ENCODE peak calls at places on chromosomes 16 and 17, in eight cellular contexts. One of them, this sample, is unnamed.

GRCh38 chr17:80984749-80985148 is 6.9 kb upstream of the CHMP6 start:
- DNase-seq in A549: no peak
- DNase-seq in GM12878: no peak
- DNase-seq in HCT116: peak
- DNase-seq in H1: no peak
- DNase-seq in HepG2: peak
- DNase-seq in SK-N-SH: no peak
- DNase-seq in K562: no peak
- DNase-seq in this sample: peak

GRCh38 chr16:3348547-3349167 is 7.0 kb upstream of the OR2C1 start:
- DNase-seq in K562: peak
- DNase-seq in HCT116: no peak
- DNase-seq in H1: no peak
- DNase-seq in A549: no peak
- DNase-seq in GM12878: peak
- DNase-seq in HepG2: no peak
- DNase-seq in SK-N-SH: no peak
- DNase-seq in this sample: no peak

GRCh38 chr17:75979705-75980187 is 706 bp downstream of the TEN1 start:
- DNase-seq in HepG2: no peak
- DNase-seq in GM12878: no peak
- DNase-seq in K562: no peak
- DNase-seq in A549: no peak
- DNase-seq in SK-N-SH: no peak
- DNase-seq in HCT116: no peak
- DNase-seq in H1: no peak
- DNase-seq in this sample: peak

GRCh38 chr17:57902800-57903759 is 52.1 kb downstream of the CUEDC1 start:
- DNase-seq in HCT116: peak
- DNase-seq in H1: no peak
- DNase-seq in GM12878: peak
- DNase-seq in K562: no peak
- DNase-seq in A549: peak
- DNase-seq in HepG2: peak
- DNase-seq in SK-N-SH: no peak
- DNase-seq in this sample: peak

GRCh38 chr17:4945176-4945943 is 3.0 kb downstream of the PFN1 start:
- DNase-seq in A549: peak
- DNase-seq in K562: peak
- DNase-seq in GM12878: peak
- DNase-seq in HepG2: peak
- DNase-seq in HCT116: peak
- DNase-seq in SK-N-SH: no peak
- DNase-seq in H1: peak
- DNase-seq in this sample: peak

GRCh38 chr17:61863801-61864126 is 436 bp upstream of the BRIP1 start:
- DNase-seq in A549: no peak
- DNase-seq in K562: no peak
- DNase-seq in H1: peak
- DNase-seq in GM12878: no peak
- DNase-seq in SK-N-SH: peak
- DNase-seq in HepG2: no peak
- DNase-seq in HCT116: no peak
- DNase-seq in this sample: no peak

GRCh38 chr17:7841622-7842379 is 7.8 kb downstream of the KDM6B start:
- DNase-seq in SK-N-SH: peak
- DNase-seq in A549: peak
- DNase-seq in H1: peak
- DNase-seq in K562: peak
- DNase-seq in HepG2: peak
- DNase-seq in HCT116: peak
- DNase-seq in GM12878: no peak
- DNase-seq in this sample: peak

GRCh38 chr17:75155191-75155601 is 884 bp upstream of the JPT1 start:
- DNase-seq in SK-N-SH: no peak
- DNase-seq in GM12878: no peak
- DNase-seq in HepG2: no peak
- DNase-seq in A549: no peak
- DNase-seq in K562: no peak
- DNase-seq in H1: no peak
- DNase-seq in HCT116: no peak
- DNase-seq in this sample: no peak

GRCh38 chr17:4998666-4999428 is 1.1 kb downstream of the KIF1C start:
- DNase-seq in SK-N-SH: no peak
- DNase-seq in GM12878: no peak
- DNase-seq in HCT116: no peak
- DNase-seq in A549: peak
- DNase-seq in K562: peak
- DNase-seq in HepG2: peak
- DNase-seq in H1: peak
- DNase-seq in this sample: no peak

GRCh38 chr17:77410470-77410869 is 269.7 kb downstream of the SEC14L1 start:
- DNase-seq in H1: no peak
- DNase-seq in SK-N-SH: no peak
- DNase-seq in K562: no peak
- DNase-seq in HepG2: no peak
- DNase-seq in A549: no peak
- DNase-seq in HCT116: no peak
- DNase-seq in GM12878: no peak
- DNase-seq in this sample: no peak

GRCh38 chr17:43758497-43759174 is at the start of gene SOST:
- DNase-seq in SK-N-SH: no peak
- DNase-seq in HepG2: no peak
- DNase-seq in K562: peak
- DNase-seq in A549: no peak
- DNase-seq in HCT116: no peak
- DNase-seq in H1: no peak
- DNase-seq in GM12878: no peak
- DNase-seq in this sample: no peak

GRCh38 chr16:66344533-66345145 is 21.9 kb upstream of the CDH5 start:
- DNase-seq in GM12878: no peak
- DNase-seq in HepG2: peak
- DNase-seq in A549: no peak
- DNase-seq in SK-N-SH: no peak
- DNase-seq in K562: peak
- DNase-seq in HCT116: no peak
- DNase-seq in H1: no peak
- DNase-seq in this sample: peak

GRCh38 chr16:72013888-72014538 is 5.5 kb downstream of the DHODH start:
- DNase-seq in GM12878: no peak
- DNase-seq in SK-N-SH: no peak
- DNase-seq in A549: no peak
- DNase-seq in K562: peak
- DNase-seq in HCT116: no peak
- DNase-seq in HepG2: no peak
- DNase-seq in H1: no peak
- DNase-seq in this sample: no peak

GRCh38 chr17:33090806-33091205 is 99.2 kb downstream of the SPACA3 start:
- DNase-seq in SK-N-SH: no peak
- DNase-seq in HCT116: no peak
- DNase-seq in HepG2: no peak
- DNase-seq in H1: no peak
- DNase-seq in A549: no peak
- DNase-seq in K562: no peak
- DNase-seq in GM12878: no peak
- DNase-seq in this sample: no peak

GRCh38 chr16:66677179-66677578 is 19.4 kb downstream of the CMTM4 start:
- DNase-seq in HCT116: no peak
- DNase-seq in HepG2: no peak
- DNase-seq in SK-N-SH: no peak
- DNase-seq in H1: no peak
- DNase-seq in GM12878: no peak
- DNase-seq in A549: no peak
- DNase-seq in K562: no peak
- DNase-seq in this sample: no peak

GRCh38 chr17:58337600-58338453 is 9.2 kb upstream of the TSPOAP1 start:
- DNase-seq in HepG2: peak
- DNase-seq in SK-N-SH: no peak
- DNase-seq in H1: peak
- DNase-seq in K562: peak
- DNase-seq in GM12878: peak
- DNase-seq in HCT116: no peak
- DNase-seq in A549: no peak
- DNase-seq in this sample: peak

GRCh38 chr17:74190154-74190553 is 13.3 kb upstream of the RPL38 start:
- DNase-seq in K562: peak
- DNase-seq in HepG2: peak
- DNase-seq in GM12878: no peak
- DNase-seq in A549: peak
- DNase-seq in H1: no peak
- DNase-seq in SK-N-SH: peak
- DNase-seq in HCT116: peak
- DNase-seq in this sample: peak

GRCh38 chr17:59558953-59559352 is 6.5 kb upstream of the DHX40 start:
- DNase-seq in A549: no peak
- DNase-seq in H1: no peak
- DNase-seq in SK-N-SH: peak
- DNase-seq in K562: no peak
- DNase-seq in GM12878: no peak
- DNase-seq in HCT116: no peak
- DNase-seq in HepG2: peak
- DNase-seq in this sample: peak

GRCh38 chr17:67546578-67547527 is 169.8 kb downstream of the PITPNC1 start:
- DNase-seq in HCT116: no peak
- DNase-seq in H1: no peak
- DNase-seq in A549: no peak
- DNase-seq in SK-N-SH: no peak
- DNase-seq in HepG2: no peak
- DNase-seq in K562: no peak
- DNase-seq in GM12878: no peak
- DNase-seq in this sample: peak

GRCh38 chr17:63834431-63835166 is 7.1 kb upstream of the FTSJ3 start:
- DNase-seq in SK-N-SH: peak
- DNase-seq in HepG2: peak
- DNase-seq in GM12878: no peak
- DNase-seq in HCT116: peak
- DNase-seq in A549: peak
- DNase-seq in H1: peak
- DNase-seq in K562: peak
- DNase-seq in this sample: peak

DNA sequence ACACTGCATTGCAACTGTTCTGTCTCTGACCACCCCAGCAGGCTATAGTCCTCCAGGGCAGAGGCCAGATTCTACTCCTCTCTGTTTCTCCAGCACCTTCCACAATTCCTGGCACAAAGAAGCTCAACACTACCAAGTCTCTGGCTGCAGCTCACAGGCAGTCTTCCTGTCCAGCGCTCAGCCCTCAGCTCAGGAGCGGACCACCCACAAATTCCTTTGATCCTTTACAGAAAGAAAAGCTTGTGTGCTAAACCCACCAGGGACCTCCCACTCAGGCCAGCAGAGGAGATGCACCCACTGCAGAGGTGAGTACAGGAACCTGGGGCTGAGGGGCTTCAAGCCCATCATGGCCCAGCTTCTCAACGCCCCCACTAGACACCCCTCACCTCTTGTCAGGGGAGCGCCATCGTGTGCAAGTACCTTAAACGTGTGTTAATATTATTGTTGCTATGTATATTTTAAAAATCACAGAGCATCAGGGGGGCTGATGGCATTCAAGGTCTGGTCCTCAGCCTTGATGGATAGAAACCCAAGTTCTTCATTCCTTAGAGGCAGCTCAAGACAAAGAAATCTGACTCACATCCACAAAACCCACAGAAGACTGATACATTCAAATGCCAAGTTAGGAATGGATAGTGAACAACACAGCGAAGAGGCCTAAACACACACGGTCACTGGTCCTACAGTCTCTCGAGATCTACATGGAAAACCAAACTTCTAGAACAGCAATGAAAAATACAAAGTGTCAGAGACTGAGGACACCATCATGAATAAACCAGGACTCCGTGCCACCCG is 8.4 kb downstream of the HSDL1 start:
- DNase-seq in A549: no peak
- DNase-seq in H1: no peak
- DNase-seq in HepG2: no peak
- DNase-seq in GM12878: no peak
- DNase-seq in SK-N-SH: no peak
- DNase-seq in HCT116: no peak
- DNase-seq in K562: no peak
- DNase-seq in this sample: peak
- TF ChIP-seq RAD21 in A549: no peak
- TF ChIP-seq RAD21 in H1: no peak
- TF ChIP-seq RAD21 in HepG2: no peak
- TF ChIP-seq RAD21 in GM12878: no peak
- TF ChIP-seq RAD21 in SK-N-SH: no peak
- TF ChIP-seq RAD21 in HCT116: no peak
- TF ChIP-seq RAD21 in K562: no peak
- TF ChIP-seq RAD21 in this sample: no peak

GRCh38 chr16:26930776-26931175 is 136.0 kb upstream of the C16orf82 start:
- DNase-seq in A549: no peak
- DNase-seq in HCT116: no peak
- DNase-seq in SK-N-SH: no peak
- DNase-seq in H1: no peak
- DNase-seq in GM12878: no peak
- DNase-seq in K562: no peak
- DNase-seq in HepG2: no peak
- DNase-seq in this sample: no peak
- TF ChIP-seq RAD21 in A549: no peak
- TF ChIP-seq RAD21 in HCT116: no peak
- TF ChIP-seq RAD21 in SK-N-SH: no peak
- TF ChIP-seq RAD21 in H1: no peak
- TF ChIP-seq RAD21 in GM12878: no peak
- TF ChIP-seq RAD21 in K562: no peak
- TF ChIP-seq RAD21 in HepG2: no peak
- TF ChIP-seq RAD21 in this sample: no peak

DNA sequence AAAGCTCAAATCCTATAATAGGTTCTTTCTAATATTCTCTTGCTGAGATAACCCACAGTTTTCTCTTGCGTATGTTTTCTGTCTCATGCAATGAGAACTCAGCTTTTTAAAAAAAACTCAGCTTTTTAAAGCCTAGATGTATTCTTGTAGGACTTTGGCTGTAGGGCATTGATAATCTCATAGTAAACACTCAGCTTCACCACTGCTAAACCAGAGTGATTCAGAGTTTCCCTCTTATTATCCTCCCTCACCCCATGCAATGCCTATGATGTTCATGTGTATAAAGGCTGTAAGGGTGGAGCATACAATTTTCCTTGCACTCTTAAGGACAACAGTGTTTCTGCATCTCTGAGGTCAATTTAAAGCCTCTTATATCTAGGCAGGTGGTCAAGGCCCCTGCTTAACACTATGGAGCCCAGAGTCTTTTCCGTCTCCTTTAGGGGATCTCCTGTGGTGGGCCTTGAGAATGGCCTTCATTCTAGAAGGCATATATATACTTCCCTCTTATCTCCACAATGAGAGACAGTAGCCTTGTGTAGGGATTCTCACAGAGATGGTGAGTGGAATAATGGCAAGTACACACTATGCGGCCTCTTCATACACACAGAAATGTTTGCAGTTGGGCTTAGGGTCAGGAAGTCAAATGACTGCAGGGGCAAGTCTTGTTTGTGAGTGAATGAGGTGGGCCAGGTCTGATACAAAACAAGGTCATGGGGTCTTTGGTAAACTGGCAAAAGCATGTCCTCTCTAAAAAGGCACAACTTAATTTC is 279.6 kb downstream of the HS3ST3A1 start:
- DNase-seq in GM12878: no peak
- DNase-seq in HCT116: no peak
- DNase-seq in H1: no peak
- DNase-seq in HepG2: peak
- DNase-seq in SK-N-SH: no peak
- DNase-seq in A549: no peak
- DNase-seq in K562: no peak
- DNase-seq in this sample: no peak
- TF ChIP-seq RAD21 in GM12878: no peak
- TF ChIP-seq RAD21 in HCT116: no peak
- TF ChIP-seq RAD21 in H1: no peak
- TF ChIP-seq RAD21 in HepG2: no peak
- TF ChIP-seq RAD21 in SK-N-SH: no peak
- TF ChIP-seq RAD21 in A549: no peak
- TF ChIP-seq RAD21 in K562: no peak
- TF ChIP-seq RAD21 in this sample: no peak

GRCh38 chr17:50364715-50365114 is 8.3 kb downstream of the MRPL27 start:
- DNase-seq in GM12878: no peak
- DNase-seq in SK-N-SH: no peak
- DNase-seq in K562: no peak
- DNase-seq in HepG2: no peak
- DNase-seq in HCT116: no peak
- DNase-seq in A549: no peak
- DNase-seq in H1: no peak
- DNase-seq in this sample: peak
- TF ChIP-seq RAD21 in GM12878: no peak
- TF ChIP-seq RAD21 in SK-N-SH: no peak
- TF ChIP-seq RAD21 in K562: no peak
- TF ChIP-seq RAD21 in HepG2: no peak
- TF ChIP-seq RAD21 in HCT116: no peak
- TF ChIP-seq RAD21 in A549: no peak
- TF ChIP-seq RAD21 in H1: peak
- TF ChIP-seq RAD21 in this sample: peak